ENCODE peak calls at places on chromosomes 7 and 10, in six cellular contexts. One of them, this sample, is unnamed. For H3F3A, the result is how much of the 10 kb centered on the place peaks cover.

GRCh38 chr7:132336797-132337196 is 239.5 kb downstream of the PLXNA4 start:
- DNase-seq in GM23338: no peak
- DNase-seq in GM23248: no peak
- DNase-seq in MM.1S: no peak
- DNase-seq in PC-3: no peak
- DNase-seq in neural progenitor cell: no peak
- DNase-seq in this sample: no peak

GRCh38 chr7:23895666-23896096 is 185.7 kb downstream of the STK31 start:
- DNase-seq in PC-3: peak
- DNase-seq in GM23338: no peak
- DNase-seq in neural progenitor cell: no peak
- DNase-seq in MM.1S: no peak
- DNase-seq in GM23248: no peak
- DNase-seq in this sample: no peak

GRCh38 chr10:116490028-116490662 is 55.6 kb upstream of the PNLIP start:
- DNase-seq in GM23248: peak
- DNase-seq in neural progenitor cell: peak
- DNase-seq in PC-3: peak
- DNase-seq in MM.1S: peak
- DNase-seq in GM23338: peak
- DNase-seq in this sample: no peak

GRCh38 chr10:50552308-50552707 is 71.4 kb downstream of the SGMS1 start:
- DNase-seq in PC-3: no peak
- DNase-seq in neural progenitor cell: no peak
- DNase-seq in GM23248: peak
- DNase-seq in GM23338: no peak
- DNase-seq in MM.1S: no peak
- DNase-seq in this sample: no peak

GRCh38 chr7:84912018-84912417 is 274.8 kb downstream of the SEMA3D start:
- DNase-seq in MM.1S: no peak
- DNase-seq in GM23338: peak
- DNase-seq in neural progenitor cell: no peak
- DNase-seq in GM23248: no peak
- DNase-seq in PC-3: no peak
- DNase-seq in this sample: no peak

GRCh38 chr10:31146496-31147219 is 115.0 kb upstream of the ZNF438 start:
- DNase-seq in GM23338: peak
- DNase-seq in GM23248: peak
- DNase-seq in MM.1S: no peak
- DNase-seq in neural progenitor cell: no peak
- DNase-seq in PC-3: peak
- DNase-seq in this sample: peak

GRCh38 chr10:128191847-128192246 is 65.6 kb upstream of the MKI67 start:
- DNase-seq in neural progenitor cell: no peak
- DNase-seq in MM.1S: no peak
- DNase-seq in PC-3: peak
- DNase-seq in GM23248: no peak
- DNase-seq in GM23338: no peak
- DNase-seq in this sample: no peak

GRCh38 chr7:25311346-25311745 is 83.1 kb upstream of the NPVF start:
- DNase-seq in GM23338: no peak
- DNase-seq in PC-3: peak
- DNase-seq in MM.1S: no peak
- DNase-seq in GM23248: no peak
- DNase-seq in neural progenitor cell: no peak
- DNase-seq in this sample: no peak

GRCh38 chr10:71718165-71718678 is 1.4 kb downstream of the C10orf105 start:
- DNase-seq in GM23338: no peak
- DNase-seq in MM.1S: no peak
- DNase-seq in neural progenitor cell: no peak
- DNase-seq in GM23248: no peak
- DNase-seq in PC-3: no peak
- DNase-seq in this sample: no peak

GRCh38 chr7:156943091-156944041 is 6.1 kb upstream of the NOM1 start:
- DNase-seq in PC-3: no peak
- DNase-seq in GM23338: peak
- DNase-seq in MM.1S: no peak
- DNase-seq in neural progenitor cell: no peak
- DNase-seq in GM23248: peak
- DNase-seq in this sample: peak

GRCh38 chr7:104979167-104979841 is 34.7 kb upstream of the KMT2E start:
- DNase-seq in neural progenitor cell: peak
- DNase-seq in GM23248: peak
- DNase-seq in PC-3: no peak
- DNase-seq in MM.1S: no peak
- DNase-seq in GM23338: peak
- DNase-seq in this sample: no peak

GRCh38 chr7:55101359-55101758 is 82.5 kb downstream of the EGFR start:
- DNase-seq in GM23248: no peak
- DNase-seq in GM23338: no peak
- DNase-seq in MM.1S: no peak
- DNase-seq in neural progenitor cell: no peak
- DNase-seq in PC-3: no peak
- DNase-seq in this sample: no peak

GRCh38 chr7:153432056-153432455 is 620.1 kb upstream of the DPP6 start:
- DNase-seq in MM.1S: no peak
- DNase-seq in GM23338: peak
- DNase-seq in PC-3: no peak
- DNase-seq in neural progenitor cell: no peak
- DNase-seq in GM23248: no peak
- DNase-seq in this sample: no peak

GRCh38 chr10:127851661-127852205 is 41.0 kb downstream of the CLRN3 start:
- DNase-seq in GM23248: no peak
- DNase-seq in neural progenitor cell: peak
- DNase-seq in PC-3: no peak
- DNase-seq in MM.1S: no peak
- DNase-seq in GM23338: no peak
- DNase-seq in this sample: no peak

GRCh38 chr10:124543146-124543545 is 81.5 kb downstream of the LHPP start:
- DNase-seq in PC-3: no peak
- DNase-seq in GM23338: no peak
- DNase-seq in MM.1S: no peak
- DNase-seq in neural progenitor cell: no peak
- DNase-seq in GM23248: no peak
- DNase-seq in this sample: no peak
- H3F3A ChIP-seq in PC-3: under half
- H3F3A ChIP-seq in GM23338: under half
- H3F3A ChIP-seq in MM.1S: under half
- H3F3A ChIP-seq in neural progenitor cell: under half
- H3F3A ChIP-seq in GM23248: under half
- H3F3A ChIP-seq in this sample: under half

GRCh38 chr10:101132636-101133473 is 1.8 kb downstream of the TLX1 start:
- DNase-seq in GM23338: no peak
- DNase-seq in PC-3: no peak
- DNase-seq in MM.1S: no peak
- DNase-seq in neural progenitor cell: no peak
- DNase-seq in GM23248: no peak
- DNase-seq in this sample: no peak

GRCh38 chr10:101133489-101134298 is 2.6 kb downstream of the TLX1 start:
- DNase-seq in GM23338: no peak
- DNase-seq in MM.1S: no peak
- DNase-seq in neural progenitor cell: peak
- DNase-seq in PC-3: no peak
- DNase-seq in GM23248: no peak
- DNase-seq in this sample: no peak

GRCh38 chr10:101131962-101132635 is 999 bp downstream of the TLX1 start:
- DNase-seq in GM23248: no peak
- DNase-seq in GM23338: peak
- DNase-seq in MM.1S: no peak
- DNase-seq in neural progenitor cell: no peak
- DNase-seq in PC-3: no peak
- DNase-seq in this sample: no peak

GRCh38 chr10:101130141-101130540 is 959 bp upstream of the TLX1 start:
- DNase-seq in PC-3: no peak
- DNase-seq in GM23248: no peak
- DNase-seq in GM23338: no peak
- DNase-seq in neural progenitor cell: no peak
- DNase-seq in MM.1S: no peak
- DNase-seq in this sample: no peak

GRCh38 chr10:101130984-101131961 is at the start of gene TLX1:
- DNase-seq in GM23338: peak
- DNase-seq in PC-3: no peak
- DNase-seq in GM23248: peak
- DNase-seq in neural progenitor cell: peak
- DNase-seq in MM.1S: no peak
- DNase-seq in this sample: no peak
- TF ChIP-seq EZH2 in GM23338: peak
- TF ChIP-seq EZH2 in PC-3: no peak
- TF ChIP-seq EZH2 in GM23248: peak
- TF ChIP-seq EZH2 in neural progenitor cell: peak
- TF ChIP-seq EZH2 in MM.1S: peak
- TF ChIP-seq EZH2 in this sample: no peak

GRCh38 chr7:50149364-50149763 is 56.3 kb upstream of the ZPBP start:
- DNase-seq in MM.1S: no peak
- DNase-seq in neural progenitor cell: no peak
- DNase-seq in GM23338: no peak
- DNase-seq in PC-3: no peak
- DNase-seq in GM23248: no peak
- DNase-seq in this sample: no peak

GRCh38 chr7:50146692-50147091 is 53.6 kb upstream of the ZPBP start:
- DNase-seq in MM.1S: no peak
- DNase-seq in GM23248: no peak
- DNase-seq in GM23338: no peak
- DNase-seq in neural progenitor cell: no peak
- DNase-seq in PC-3: no peak
- DNase-seq in this sample: no peak

GRCh38 chr7:50145801-50146338 is 52.8 kb upstream of the ZPBP start:
- DNase-seq in GM23338: no peak
- DNase-seq in PC-3: no peak
- DNase-seq in GM23248: no peak
- DNase-seq in MM.1S: no peak
- DNase-seq in neural progenitor cell: no peak
- DNase-seq in this sample: no peak

GRCh38 chr7:50151661-50152060 is 58.6 kb upstream of the ZPBP start:
- DNase-seq in GM23338: no peak
- DNase-seq in PC-3: no peak
- DNase-seq in neural progenitor cell: no peak
- DNase-seq in GM23248: no peak
- DNase-seq in MM.1S: no peak
- DNase-seq in this sample: no peak

GRCh38 chr7:50147952-50148351 is 54.9 kb upstream of the ZPBP start:
- DNase-seq in GM23338: no peak
- DNase-seq in neural progenitor cell: no peak
- DNase-seq in GM23248: no peak
- DNase-seq in MM.1S: no peak
- DNase-seq in PC-3: no peak
- DNase-seq in this sample: no peak
- H3F3A ChIP-seq in GM23338: under half
- H3F3A ChIP-seq in neural progenitor cell: under half
- H3F3A ChIP-seq in GM23248: under half
- H3F3A ChIP-seq in MM.1S: under half
- H3F3A ChIP-seq in PC-3: under half
- H3F3A ChIP-seq in this sample: under half

GRCh38 chr10:101230185-101230917 is 1.1 kb upstream of the LBX1 start:
- DNase-seq in GM23248: peak
- DNase-seq in PC-3: no peak
- DNase-seq in neural progenitor cell: no peak
- DNase-seq in GM23338: peak
- DNase-seq in MM.1S: no peak
- DNase-seq in this sample: no peak
- TF ChIP-seq EZH2 in GM23248: no peak
- TF ChIP-seq EZH2 in PC-3: no peak
- TF ChIP-seq EZH2 in neural progenitor cell: peak
- TF ChIP-seq EZH2 in GM23338: peak
- TF ChIP-seq EZH2 in MM.1S: no peak
- TF ChIP-seq EZH2 in this sample: no peak

GRCh38 chr7:22861576-22861975 is 38.9 kb upstream of the TOMM7 start:
- DNase-seq in PC-3: no peak
- DNase-seq in neural progenitor cell: no peak
- DNase-seq in GM23338: no peak
- DNase-seq in MM.1S: no peak
- DNase-seq in GM23248: no peak
- DNase-seq in this sample: no peak
- H3F3A ChIP-seq in PC-3: under half
- H3F3A ChIP-seq in neural progenitor cell: under half
- H3F3A ChIP-seq in GM23338: under half
- H3F3A ChIP-seq in MM.1S: under half
- H3F3A ChIP-seq in GM23248: half or more
- H3F3A ChIP-seq in this sample: under half

GRCh38 chr7:142798451-142799438 is 28.0 kb downstream of the PRSS2 start:
- DNase-seq in GM23338: no peak
- DNase-seq in neural progenitor cell: no peak
- DNase-seq in MM.1S: no peak
- DNase-seq in PC-3: no peak
- DNase-seq in GM23248: no peak
- DNase-seq in this sample: no peak
- TF ChIP-seq EZH2 in GM23338: no peak
- TF ChIP-seq EZH2 in neural progenitor cell: no peak
- TF ChIP-seq EZH2 in MM.1S: no peak
- TF ChIP-seq EZH2 in PC-3: no peak
- TF ChIP-seq EZH2 in GM23248: no peak
- TF ChIP-seq EZH2 in this sample: no peak

DNA sequence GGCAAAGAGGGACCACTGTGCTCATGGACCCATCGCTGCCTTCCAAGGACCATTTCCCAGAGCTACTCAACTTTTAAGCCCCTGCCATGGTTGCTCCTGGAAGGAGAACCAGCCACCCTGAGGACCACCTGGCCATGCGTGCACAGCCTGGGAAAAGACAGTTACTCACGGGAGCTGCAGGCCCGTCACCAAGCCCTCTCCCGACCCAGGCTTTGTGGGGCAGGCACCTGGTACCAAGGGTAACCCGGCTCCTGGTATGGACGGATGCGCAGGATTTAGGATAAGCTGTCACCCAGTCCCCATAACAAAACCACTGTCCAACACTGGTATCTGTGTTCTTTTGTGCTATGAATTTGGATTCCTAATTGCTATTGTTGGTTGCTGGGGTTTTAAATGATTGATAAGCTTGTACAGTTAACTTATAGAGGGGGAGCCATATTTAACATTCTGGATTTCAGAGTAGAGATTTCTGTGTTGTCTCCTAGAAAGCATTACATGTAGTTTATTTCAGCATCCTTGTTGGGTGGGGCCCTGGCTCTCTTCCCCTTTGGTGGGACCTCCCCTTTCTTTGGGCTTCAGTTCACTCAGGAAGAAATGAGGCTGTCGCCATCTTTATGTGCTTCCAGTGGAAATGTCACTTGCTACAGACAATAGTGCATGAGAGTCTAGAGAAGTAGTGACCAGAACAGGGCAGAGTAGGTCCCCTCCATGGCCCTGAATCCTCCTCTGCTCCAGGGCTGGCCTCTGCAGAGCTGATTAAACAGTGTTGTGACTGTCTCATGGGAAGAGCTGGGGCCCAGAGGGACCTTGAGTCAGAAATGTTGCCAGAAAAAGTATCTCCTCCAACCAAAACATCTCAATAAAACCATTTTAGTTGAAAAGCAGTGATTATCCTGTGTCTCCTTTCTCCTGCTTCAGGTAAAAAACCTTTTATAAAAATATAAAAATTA is 19.4 kb downstream of the LAT2 start:
- DNase-seq in neural progenitor cell: no peak
- DNase-seq in GM23338: no peak
- DNase-seq in GM23248: no peak
- DNase-seq in MM.1S: no peak
- DNase-seq in PC-3: no peak
- DNase-seq in this sample: no peak
- H3F3A ChIP-seq in neural progenitor cell: under half
- H3F3A ChIP-seq in GM23338: under half
- H3F3A ChIP-seq in GM23248: under half
- H3F3A ChIP-seq in MM.1S: under half
- H3F3A ChIP-seq in PC-3: under half
- H3F3A ChIP-seq in this sample: under half

This sample was measured in PC-9.